ENCODE peak calls at places on chromosomes 16 and 17, in four cellular contexts. C, B, N and V are unnamed samples. For H3K4me1, the result is how much of the 10 kb centered on the place peaks cover.

GRCh38 chr17:7016886-7017826 is 4.7 kb downstream of the RNASEK start:
- DNase-seq in N (peak), C (no peak), B (no peak), V (no peak)

GRCh38 chr16:52597772-52598483 is 51.0 kb upstream of the TOX3 start:
- DNase-seq in C (no peak), N (no peak), B (no peak), V (no peak)

GRCh38 chr17:80882323-80882722 is 109.3 kb upstream of the CHMP6 start:
- DNase-seq in N (no peak), B (no peak), C (no peak), V (no peak)

GRCh38 chr16:66915041-66915440 is 3.6 kb downstream of the CDH16 start:
- DNase-seq in B (no peak), C (no peak), N (no peak), V (no peak)

GRCh38 chr17:63823659-63824331 is 3.4 kb upstream of the PSMC5 start:
- DNase-seq in B (no peak), C (no peak), N (no peak), V (no peak)

GRCh38 chr16:71840052-71840451 is 5.7 kb upstream of the ATXN1L start:
- DNase-seq in N (no peak), C (no peak), B (no peak), V (no peak)

GRCh38 chr17:33674685-33675084 is 381.6 kb upstream of the ASIC2 start:
- DNase-seq in C (peak), N (peak), B (peak), V (peak)

GRCh38 chr17:77089118-77089477 is 51.7 kb upstream of the SEC14L1 start:
- DNase-seq in B (no peak), C (no peak), N (no peak), V (no peak)

GRCh38 chr16:14307623-14308356 is 236.7 kb downstream of the MRTFB start:
- DNase-seq in C (no peak), N (peak), B (no peak), V (peak)
- H2AFZ ChIP-seq in C (no peak), N (peak), B (no peak), V (no peak)

GRCh38 chr16:88330971-88331890 is 51.5 kb upstream of the ZNF469 start:
- DNase-seq in B (no peak), N (no peak), C (no peak), V (no peak)

GRCh38 chr16:88327566-88328312 is 55.0 kb upstream of the ZNF469 start:
- DNase-seq in C (no peak), B (no peak), N (no peak), V (no peak)

GRCh38 chr16:88331989-88332920 is 50.5 kb upstream of the ZNF469 start:
- DNase-seq in B (no peak), N (no peak), C (no peak), V (no peak)

GRCh38 chr16:88328313-88328660 is 54.5 kb upstream of the ZNF469 start:
- DNase-seq in N (no peak), C (no peak), B (no peak), V (no peak)

GRCh38 chr16:88329726-88330700 is 52.7 kb upstream of the ZNF469 start:
- DNase-seq in B (no peak), N (no peak), C (no peak), V (no peak)
- TF ChIP-seq GABPA in B (no peak), N (no peak), C (no peak), V (no peak)

GRCh38 chr16:68374251-68374805 is 63.5 kb downstream of the PRMT7 start:
- DNase-seq in N (peak), C (no peak), B (no peak), V (no peak)
- H3K4me1 ChIP-seq in N (under half), C (under half), B (under half), V (under half)

GRCh38 chr17:30908717-30909420 is 2.8 kb upstream of the TEFM start:
- DNase-seq in C (no peak), B (no peak), N (no peak), V (no peak)
- H2AFZ ChIP-seq in C (no peak), B (no peak), N (no peak), V (no peak)

DNA sequence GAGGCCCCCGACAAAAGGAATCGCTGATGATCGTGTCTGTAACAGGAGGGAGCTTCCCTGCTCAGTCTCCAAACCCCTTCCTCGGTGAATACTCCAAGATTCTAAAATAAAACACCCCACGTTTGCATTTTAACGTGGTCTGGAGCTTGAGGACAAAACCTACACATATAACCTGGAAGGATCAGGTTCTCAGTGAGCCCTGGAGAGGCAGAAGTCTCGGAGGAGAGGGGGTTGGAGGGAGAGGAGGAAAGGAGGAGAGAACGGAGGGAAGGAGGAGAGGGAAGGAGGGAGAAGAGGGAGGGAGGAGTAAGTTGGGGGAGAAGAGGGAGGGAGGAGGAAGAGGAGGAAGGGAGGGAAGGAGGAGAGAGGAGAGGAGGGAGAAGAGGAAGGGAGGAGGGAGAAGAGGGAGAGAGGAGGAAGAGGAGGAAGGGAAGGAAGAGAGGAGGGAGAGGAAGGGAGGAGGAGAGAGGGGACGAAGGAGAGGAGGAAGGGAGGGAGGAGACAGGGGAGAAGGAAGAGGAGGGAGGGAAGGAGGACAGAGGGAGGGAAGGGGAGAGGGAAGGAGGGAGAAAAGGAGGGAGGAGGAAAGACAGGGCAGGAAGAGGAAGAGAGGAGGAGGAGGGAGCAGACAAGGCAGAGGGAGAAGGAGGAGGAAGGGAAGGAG is 27.4 kb upstream of the GINS2 start:
- DNase-seq in N (no peak), C (no peak), B (no peak), V (no peak)
- TF ChIP-seq GABPA in N (no peak), C (no peak), B (no peak), V (no peak)

GRCh38 chr17:79031996-79032875 is 8.3 kb downstream of the C1QTNF1 start:
- DNase-seq in N (no peak), B (no peak), C (no peak), V (no peak)
- H3K4me1 ChIP-seq in N (under half), B (under half), C (under half), V (under half)

GRCh38 chr16:12239226-12239625 is 262.7 kb downstream of the SNX29 start:
- DNase-seq in B (no peak), C (no peak), N (no peak), V (no peak)

GRCh38 chr16:12238598-12238997 is 262.1 kb downstream of the SNX29 start:
- DNase-seq in C (no peak), B (no peak), N (no peak), V (no peak)

GRCh38 chr16:12236491-12237030 is 260.0 kb downstream of the SNX29 start:
- DNase-seq in N (no peak), C (no peak), B (no peak), V (no peak)

GRCh38 chr16:12242516-12242915 is 266.0 kb downstream of the SNX29 start:
- DNase-seq in N (no peak), C (no peak), B (no peak), V (no peak)

DNA sequence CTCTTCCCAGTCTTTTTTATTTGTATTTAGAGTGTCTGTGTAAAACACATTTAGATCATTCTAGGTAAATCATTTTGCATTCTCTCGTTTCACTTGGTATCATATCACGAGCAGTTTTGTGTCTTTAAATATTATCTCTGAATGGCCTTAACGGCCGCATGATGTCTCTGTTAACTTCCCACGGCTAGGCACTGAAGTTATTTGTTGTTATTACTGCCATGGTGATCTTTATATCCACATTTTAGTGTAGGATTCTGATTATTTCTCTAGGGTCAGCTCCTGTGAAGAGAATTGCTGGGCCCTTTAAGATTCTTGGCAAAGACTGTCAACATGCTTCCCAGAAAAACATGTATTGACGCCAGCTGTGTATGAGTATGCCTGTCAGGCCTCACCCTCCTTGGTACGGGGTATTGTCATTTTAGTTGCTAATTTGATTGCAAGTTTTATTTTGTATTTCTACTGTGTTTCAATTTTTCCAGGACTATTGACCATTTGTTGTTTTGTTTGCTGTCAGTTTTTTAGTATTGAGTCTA is 263.5 kb downstream of the SNX29 start:
- DNase-seq in C (no peak), N (no peak), B (no peak), V (no peak)
- H2AFZ ChIP-seq in C (no peak), N (no peak), B (no peak), V (no peak)

GRCh38 chr16:84785843-84786538 is 33.8 kb upstream of the CRISPLD2 start:
- DNase-seq in C (no peak), B (no peak), N (no peak), V (peak)
- TF ChIP-seq GABPA in C (no peak), B (no peak), N (no peak), V (no peak)